ENCODE peak calls at places on chromosomes 7 and 10, in ten cellular contexts. One of them, this sample, is unnamed.

GRCh38 chr10:128405450-128405849 is 279.2 kb upstream of the MKI67 start:
- DNase-seq in bronchial epithelial cell: no peak
- DNase-seq in stomach: no peak
- DNase-seq in H1: no peak
- DNase-seq in fibroblast of mammary gland: no peak
- DNase-seq in epithelial cell of proximal tubule: no peak
- DNase-seq in lower lobe of right lung: no peak
- DNase-seq in fibroblast of the aortic adventitia: no peak
- DNase-seq in lung: no peak
- DNase-seq in GM23338: no peak
- DNase-seq in this sample: no peak

GRCh38 chr7:50534690-50535290 is 30.4 kb downstream of the DDC start:
- DNase-seq in bronchial epithelial cell: peak
- DNase-seq in stomach: no peak
- DNase-seq in H1: no peak
- DNase-seq in fibroblast of mammary gland: peak
- DNase-seq in epithelial cell of proximal tubule: peak
- DNase-seq in lower lobe of right lung: no peak
- DNase-seq in fibroblast of the aortic adventitia: peak
- DNase-seq in lung: peak
- DNase-seq in GM23338: peak
- DNase-seq in this sample: peak

GRCh38 chr7:54260868-54261475 is 281.2 kb upstream of the VSTM2A start:
- DNase-seq in bronchial epithelial cell: peak
- DNase-seq in stomach: no peak
- DNase-seq in H1: no peak
- DNase-seq in fibroblast of mammary gland: peak
- DNase-seq in epithelial cell of proximal tubule: peak
- DNase-seq in lower lobe of right lung: no peak
- DNase-seq in fibroblast of the aortic adventitia: peak
- DNase-seq in lung: no peak
- DNase-seq in GM23338: no peak
- DNase-seq in this sample: no peak

GRCh38 chr7:109552017-109552416 is 982.3 kb downstream of the DNAJB9 start:
- DNase-seq in bronchial epithelial cell: no peak
- DNase-seq in stomach: no peak
- DNase-seq in H1: no peak
- DNase-seq in fibroblast of mammary gland: no peak
- DNase-seq in epithelial cell of proximal tubule: no peak
- DNase-seq in lower lobe of right lung: no peak
- DNase-seq in fibroblast of the aortic adventitia: no peak
- DNase-seq in lung: no peak
- DNase-seq in GM23338: no peak
- DNase-seq in this sample: no peak

GRCh38 chr7:4189151-4189570 is 492.9 kb upstream of the FOXK1 start:
- DNase-seq in bronchial epithelial cell: peak
- DNase-seq in stomach: peak
- DNase-seq in H1: no peak
- DNase-seq in fibroblast of mammary gland: no peak
- DNase-seq in epithelial cell of proximal tubule: peak
- DNase-seq in lower lobe of right lung: peak
- DNase-seq in fibroblast of the aortic adventitia: no peak
- DNase-seq in lung: peak
- DNase-seq in GM23338: no peak
- DNase-seq in this sample: peak

GRCh38 chr7:29853072-29853471 is 46.8 kb downstream of the WIPF3 start:
- DNase-seq in bronchial epithelial cell: peak
- DNase-seq in stomach: no peak
- DNase-seq in H1: no peak
- DNase-seq in fibroblast of mammary gland: no peak
- DNase-seq in epithelial cell of proximal tubule: no peak
- DNase-seq in lower lobe of right lung: no peak
- DNase-seq in fibroblast of the aortic adventitia: no peak
- DNase-seq in lung: no peak
- DNase-seq in GM23338: no peak
- DNase-seq in this sample: no peak

GRCh38 chr7:28481131-28481926 is 69.0 kb downstream of the CREB5 start:
- DNase-seq in bronchial epithelial cell: no peak
- DNase-seq in stomach: no peak
- DNase-seq in H1: no peak
- DNase-seq in fibroblast of mammary gland: peak
- DNase-seq in epithelial cell of proximal tubule: no peak
- DNase-seq in lower lobe of right lung: no peak
- DNase-seq in fibroblast of the aortic adventitia: peak
- DNase-seq in lung: no peak
- DNase-seq in GM23338: peak
- DNase-seq in this sample: no peak

GRCh38 chr10:77164616-77165311 is 472.8 kb downstream of the KCNMA1 start:
- DNase-seq in bronchial epithelial cell: peak
- DNase-seq in stomach: no peak
- DNase-seq in H1: no peak
- DNase-seq in fibroblast of mammary gland: peak
- DNase-seq in epithelial cell of proximal tubule: no peak
- DNase-seq in lower lobe of right lung: no peak
- DNase-seq in fibroblast of the aortic adventitia: peak
- DNase-seq in lung: no peak
- DNase-seq in GM23338: no peak
- DNase-seq in this sample: no peak

GRCh38 chr10:102020938-102021337 is 35.0 kb downstream of the ARMH3 start:
- DNase-seq in bronchial epithelial cell: no peak
- DNase-seq in stomach: no peak
- DNase-seq in H1: no peak
- DNase-seq in fibroblast of mammary gland: no peak
- DNase-seq in epithelial cell of proximal tubule: no peak
- DNase-seq in lower lobe of right lung: no peak
- DNase-seq in fibroblast of the aortic adventitia: no peak
- DNase-seq in lung: no peak
- DNase-seq in GM23338: no peak
- DNase-seq in this sample: no peak

GRCh38 chr10:60140681-60141632 is 234.6 kb upstream of the CCDC6 start:
- DNase-seq in bronchial epithelial cell: peak
- DNase-seq in stomach: no peak
- DNase-seq in H1: peak
- DNase-seq in fibroblast of mammary gland: peak
- DNase-seq in epithelial cell of proximal tubule: no peak
- DNase-seq in lower lobe of right lung: no peak
- DNase-seq in fibroblast of the aortic adventitia: peak
- DNase-seq in lung: no peak
- DNase-seq in GM23338: peak
- DNase-seq in this sample: peak

GRCh38 chr10:51156913-51157312 is 82.6 kb downstream of the PRKG1 start:
- DNase-seq in bronchial epithelial cell: peak
- DNase-seq in stomach: no peak
- DNase-seq in H1: no peak
- DNase-seq in fibroblast of mammary gland: peak
- DNase-seq in epithelial cell of proximal tubule: no peak
- DNase-seq in lower lobe of right lung: no peak
- DNase-seq in fibroblast of the aortic adventitia: peak
- DNase-seq in lung: no peak
- DNase-seq in GM23338: no peak
- DNase-seq in this sample: peak

GRCh38 chr10:82288461-82288881 is 413.5 kb downstream of the NRG3 start:
- DNase-seq in bronchial epithelial cell: no peak
- DNase-seq in stomach: no peak
- DNase-seq in H1: no peak
- DNase-seq in fibroblast of mammary gland: peak
- DNase-seq in epithelial cell of proximal tubule: peak
- DNase-seq in lower lobe of right lung: peak
- DNase-seq in fibroblast of the aortic adventitia: no peak
- DNase-seq in lung: no peak
- DNase-seq in GM23338: no peak
- DNase-seq in this sample: peak

GRCh38 chr10:102226542-102226870 is 407 bp downstream of the ELOVL3 start:
- DNase-seq in bronchial epithelial cell: no peak
- DNase-seq in stomach: no peak
- DNase-seq in H1: no peak
- DNase-seq in fibroblast of mammary gland: no peak
- DNase-seq in epithelial cell of proximal tubule: no peak
- DNase-seq in lower lobe of right lung: no peak
- DNase-seq in fibroblast of the aortic adventitia: no peak
- DNase-seq in lung: no peak
- DNase-seq in GM23338: no peak
- DNase-seq in this sample: no peak

GRCh38 chr7:91169819-91170218 is 94.4 kb upstream of the FZD1 start:
- DNase-seq in bronchial epithelial cell: no peak
- DNase-seq in stomach: no peak
- DNase-seq in H1: no peak
- DNase-seq in fibroblast of mammary gland: no peak
- DNase-seq in epithelial cell of proximal tubule: no peak
- DNase-seq in lower lobe of right lung: no peak
- DNase-seq in fibroblast of the aortic adventitia: no peak
- DNase-seq in lung: no peak
- DNase-seq in GM23338: peak
- DNase-seq in this sample: no peak

GRCh38 chr10:90592903-90593302 is 264.9 kb downstream of the HTR7 start:
- DNase-seq in bronchial epithelial cell: peak
- DNase-seq in stomach: no peak
- DNase-seq in H1: peak
- DNase-seq in fibroblast of mammary gland: peak
- DNase-seq in epithelial cell of proximal tubule: no peak
- DNase-seq in lower lobe of right lung: no peak
- DNase-seq in fibroblast of the aortic adventitia: peak
- DNase-seq in lung: no peak
- DNase-seq in GM23338: peak
- DNase-seq in this sample: peak
- TF ChIP-seq CTCF in bronchial epithelial cell: peak
- TF ChIP-seq CTCF in stomach: no peak
- TF ChIP-seq CTCF in H1: peak
- TF ChIP-seq CTCF in fibroblast of mammary gland: peak
- TF ChIP-seq CTCF in epithelial cell of proximal tubule: peak
- TF ChIP-seq CTCF in lower lobe of right lung: peak
- TF ChIP-seq CTCF in fibroblast of the aortic adventitia: peak
- TF ChIP-seq CTCF in lung: peak
- TF ChIP-seq CTCF in GM23338: peak
- TF ChIP-seq CTCF in this sample: peak

DNA sequence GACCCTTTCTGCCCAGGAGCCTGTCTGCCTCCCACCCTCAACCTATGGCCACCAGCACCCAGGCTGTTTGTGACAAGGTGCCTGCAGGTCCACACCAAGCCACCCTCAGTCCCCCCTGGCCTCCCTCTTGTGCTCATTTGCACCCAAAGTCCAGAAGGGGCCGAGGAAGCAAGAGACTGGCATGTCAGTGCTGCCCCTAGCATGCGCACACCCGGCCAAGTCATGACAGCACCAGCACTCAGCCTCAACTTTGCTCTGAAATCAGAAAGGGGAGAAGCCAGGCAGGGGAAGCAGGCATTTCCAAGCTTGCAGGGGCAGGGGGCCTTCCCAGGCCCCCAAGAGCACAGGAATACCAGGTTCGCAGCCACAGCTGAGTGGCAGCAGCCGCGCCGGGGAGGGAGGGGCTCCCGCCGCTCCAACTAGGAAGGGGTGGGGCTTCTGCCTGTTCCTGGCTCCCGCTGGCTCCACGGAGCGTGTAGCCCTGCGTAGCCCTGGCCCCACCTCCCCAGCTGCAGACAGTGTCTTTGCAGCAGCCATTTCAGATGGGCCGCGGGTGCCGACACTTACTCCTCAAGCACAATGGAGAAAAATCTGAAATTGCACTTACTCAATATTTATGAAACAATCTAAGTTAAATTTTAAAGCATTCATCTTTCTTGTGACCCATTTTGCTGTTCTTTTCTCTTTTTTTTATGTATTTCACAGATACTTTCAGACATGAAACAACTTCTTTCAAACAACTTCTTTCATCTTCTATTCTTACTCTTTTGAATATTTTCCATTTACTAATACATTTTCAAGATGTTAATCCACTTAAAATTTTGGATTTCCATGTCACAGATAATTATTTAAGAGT is 54.9 kb upstream of the ABCB5 start:
- DNase-seq in bronchial epithelial cell: no peak
- DNase-seq in stomach: no peak
- DNase-seq in H1: peak
- DNase-seq in fibroblast of mammary gland: no peak
- DNase-seq in epithelial cell of proximal tubule: no peak
- DNase-seq in lower lobe of right lung: no peak
- DNase-seq in fibroblast of the aortic adventitia: no peak
- DNase-seq in lung: no peak
- DNase-seq in GM23338: peak
- DNase-seq in this sample: no peak
- H3K4me3 ChIP-seq in bronchial epithelial cell: no peak
- H3K4me3 ChIP-seq in stomach: no peak
- H3K4me3 ChIP-seq in H1: no peak
- H3K4me3 ChIP-seq in fibroblast of mammary gland: no peak
- H3K4me3 ChIP-seq in epithelial cell of proximal tubule: no peak
- H3K4me3 ChIP-seq in lower lobe of right lung: no peak
- H3K4me3 ChIP-seq in fibroblast of the aortic adventitia: no peak
- H3K4me3 ChIP-seq in lung: no peak
- H3K4me3 ChIP-seq in GM23338: no peak
- H3K4me3 ChIP-seq in this sample: no peak

DNA sequence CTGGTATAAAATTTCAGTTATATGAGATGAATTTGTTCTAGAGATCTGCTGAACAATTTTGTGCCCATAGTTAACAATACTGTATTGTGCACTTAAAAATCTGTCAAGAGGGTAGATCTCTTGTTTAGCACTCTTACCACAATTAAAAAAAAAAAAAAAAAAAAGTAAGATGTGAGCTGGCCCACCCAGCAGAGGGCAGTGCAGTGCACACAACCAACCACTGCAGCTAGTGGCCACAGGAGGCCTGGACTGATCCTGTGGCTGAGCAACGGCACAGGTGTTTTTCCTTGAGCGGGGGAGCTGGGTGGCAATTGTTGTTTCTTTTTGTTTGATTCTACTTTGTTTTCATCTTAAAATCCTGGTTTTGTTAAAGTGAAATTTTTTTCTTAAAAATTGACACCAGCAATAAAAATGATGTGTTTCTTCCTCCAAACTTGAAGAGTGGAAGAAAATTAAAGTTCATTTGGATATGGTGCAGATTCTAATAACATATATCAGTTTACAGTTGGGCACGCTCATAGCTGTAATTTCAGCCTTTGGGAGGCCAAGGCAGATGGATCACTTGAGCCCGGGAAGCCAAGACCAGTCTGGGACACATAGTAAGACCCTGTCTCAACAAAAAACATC is 171.1 kb upstream of the TBX20 start:
- DNase-seq in bronchial epithelial cell: peak
- DNase-seq in stomach: peak
- DNase-seq in H1: peak
- DNase-seq in fibroblast of mammary gland: peak
- DNase-seq in epithelial cell of proximal tubule: no peak
- DNase-seq in lower lobe of right lung: peak
- DNase-seq in fibroblast of the aortic adventitia: peak
- DNase-seq in lung: no peak
- DNase-seq in GM23338: peak
- DNase-seq in this sample: no peak
- TF ChIP-seq CTCF in bronchial epithelial cell: peak
- TF ChIP-seq CTCF in stomach: no peak
- TF ChIP-seq CTCF in H1: peak
- TF ChIP-seq CTCF in fibroblast of mammary gland: peak
- TF ChIP-seq CTCF in epithelial cell of proximal tubule: peak
- TF ChIP-seq CTCF in lower lobe of right lung: peak
- TF ChIP-seq CTCF in fibroblast of the aortic adventitia: peak
- TF ChIP-seq CTCF in lung: peak
- TF ChIP-seq CTCF in GM23338: peak
- TF ChIP-seq CTCF in this sample: peak

GRCh38 chr7:97017197-97018125 is 7.2 kb downstream of the DLX5 start:
- DNase-seq in bronchial epithelial cell: no peak
- DNase-seq in stomach: no peak
- DNase-seq in H1: no peak
- DNase-seq in fibroblast of mammary gland: no peak
- DNase-seq in epithelial cell of proximal tubule: no peak
- DNase-seq in lower lobe of right lung: no peak
- DNase-seq in fibroblast of the aortic adventitia: no peak
- DNase-seq in lung: no peak
- DNase-seq in GM23338: peak
- DNase-seq in this sample: no peak
- H3K4me3 ChIP-seq in bronchial epithelial cell: no peak
- H3K4me3 ChIP-seq in stomach: peak
- H3K4me3 ChIP-seq in H1: peak
- H3K4me3 ChIP-seq in fibroblast of mammary gland: no peak
- H3K4me3 ChIP-seq in epithelial cell of proximal tubule: no peak
- H3K4me3 ChIP-seq in lower lobe of right lung: no peak
- H3K4me3 ChIP-seq in fibroblast of the aortic adventitia: no peak
- H3K4me3 ChIP-seq in lung: no peak
- H3K4me3 ChIP-seq in GM23338: peak
- H3K4me3 ChIP-seq in this sample: no peak